ENCODE peak calls at places on chromosomes 11 and 22, in four cellular contexts. One of them, this sample, is unnamed.

GRCh38 chr11:95985174-95985808 is 61.4 kb upstream of the MTMR2 start:
- DNase-seq in HepG2: no peak
- DNase-seq in K562: no peak
- DNase-seq in HEK293T: no peak
- DNase-seq in this sample: no peak

GRCh38 chr22:50464451-50464850 is 10.4 kb downstream of the SBF1 start:
- DNase-seq in HepG2: no peak
- DNase-seq in K562: no peak
- DNase-seq in HEK293T: no peak
- DNase-seq in this sample: no peak

GRCh38 chr11:88849368-88849767 is 216.4 kb downstream of the GRM5 start:
- DNase-seq in HepG2: no peak
- DNase-seq in K562: no peak
- DNase-seq in HEK293T: no peak
- DNase-seq in this sample: no peak

GRCh38 chr22:45504703-45505341 is 2.1 kb downstream of the FBLN1 start:
- DNase-seq in HepG2: no peak
- DNase-seq in K562: no peak
- DNase-seq in HEK293T: no peak
- DNase-seq in this sample: no peak

GRCh38 chr11:45892856-45893255 is 7.4 kb downstream of the MAPK8IP1 start:
- DNase-seq in HepG2: no peak
- DNase-seq in K562: no peak
- DNase-seq in HEK293T: no peak
- DNase-seq in this sample: no peak

GRCh38 chr11:76574406-76574805 is 96.1 kb downstream of the LRRC32 start:
- DNase-seq in HepG2: no peak
- DNase-seq in K562: no peak
- DNase-seq in HEK293T: no peak
- DNase-seq in this sample: no peak

GRCh38 chr22:23033116-23033905 is 37.0 kb upstream of the GNAZ start:
- DNase-seq in HepG2: no peak
- DNase-seq in K562: no peak
- DNase-seq in HEK293T: no peak
- DNase-seq in this sample: no peak

GRCh38 chr11:68216171-68216938 is 3.3 kb upstream of the KMT5B start:
- DNase-seq in HepG2: no peak
- DNase-seq in K562: no peak
- DNase-seq in HEK293T: no peak
- DNase-seq in this sample: no peak

GRCh38 chr11:93116641-93117577 is 80.9 kb downstream of the SLC36A4 start:
- DNase-seq in HepG2: no peak
- DNase-seq in K562: no peak
- DNase-seq in HEK293T: no peak
- DNase-seq in this sample: no peak

GRCh38 chr11:10612217-10612862 is 43.9 kb upstream of the LYVE1 start:
- DNase-seq in HepG2: no peak
- DNase-seq in K562: no peak
- DNase-seq in HEK293T: no peak
- DNase-seq in this sample: no peak

GRCh38 chr11:61815790-61816735 is 740 bp downstream of the FADS1 start:
- DNase-seq in HepG2: peak; percentile 64
- DNase-seq in K562: peak; percentile 71
- DNase-seq in HEK293T: peak; percentile 39
- DNase-seq in this sample: no peak

GRCh38 chr11:107385361-107385982 is 72.2 kb downstream of the CWF19L2 start:
- DNase-seq in HepG2: peak; percentile 88
- DNase-seq in K562: no peak
- DNase-seq in HEK293T: no peak
- DNase-seq in this sample: no peak

GRCh38 chr11:102293873-102294601 is 23.2 kb upstream of the BIRC3 start:
- DNase-seq in HepG2: peak; percentile 54
- DNase-seq in K562: no peak
- DNase-seq in HEK293T: peak; percentile 42
- DNase-seq in this sample: no peak

GRCh38 chr11:17406082-17406817 is 17.8 kb upstream of the KCNJ11 start:
- DNase-seq in HepG2: no peak
- DNase-seq in K562: no peak
- DNase-seq in HEK293T: no peak
- DNase-seq in this sample: no peak

GRCh38 chr11:11401960-11402359 is 48.9 kb upstream of the CSNK2A3 start:
- DNase-seq in HepG2: no peak
- DNase-seq in K562: no peak
- DNase-seq in HEK293T: no peak
- DNase-seq in this sample: no peak

GRCh38 chr22:46622081-46622521 is 1.9 kb downstream of the GRAMD4 start:
- DNase-seq in HepG2: no peak
- DNase-seq in K562: no peak
- DNase-seq in HEK293T: no peak
- DNase-seq in this sample: no peak

GRCh38 chr11:96715208-96715607 is 325.4 kb downstream of the JRKL start:
- DNase-seq in HepG2: no peak
- DNase-seq in K562: no peak
- DNase-seq in HEK293T: no peak
- DNase-seq in this sample: no peak

GRCh38 chr11:565921-566509 is 5.2 kb downstream of the RASSF7 start:
- DNase-seq in HepG2: peak; percentile 28
- DNase-seq in K562: no peak
- DNase-seq in HEK293T: no peak
- DNase-seq in this sample: no peak

GRCh38 chr22:20117656-20118571 is 888 bp upstream of the TRMT2A start:
- DNase-seq in HepG2: no peak
- DNase-seq in K562: peak; percentile 97
- DNase-seq in HEK293T: no peak
- DNase-seq in this sample: no peak

DNA sequence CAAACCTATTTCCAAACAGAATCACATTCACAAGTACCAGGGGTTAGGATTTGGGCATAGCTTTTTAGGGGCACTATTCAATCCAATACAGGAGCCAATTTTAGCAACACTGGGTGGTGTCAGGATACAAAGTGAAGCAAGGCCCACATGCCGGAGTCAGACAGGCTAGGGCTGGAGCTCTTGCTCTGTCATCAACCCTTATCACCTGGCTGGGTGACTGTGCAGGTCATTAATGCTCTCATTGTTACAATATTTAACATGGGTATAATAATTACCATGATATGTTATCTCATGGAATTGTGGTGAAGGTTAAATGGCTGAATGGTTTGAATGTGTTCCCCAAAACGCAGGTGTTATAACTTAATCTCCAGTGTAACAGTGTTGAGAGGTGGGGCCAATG is 143.3 kb upstream of the THY1 start:
- DNase-seq in HepG2: no peak
- DNase-seq in K562: no peak
- DNase-seq in HEK293T: no peak
- DNase-seq in this sample: no peak
- TF ChIP-seq TARDBP in HepG2: no peak
- TF ChIP-seq TARDBP in K562: no peak
- TF ChIP-seq TARDBP in HEK293T: no peak
- TF ChIP-seq TARDBP in this sample: no peak

GRCh38 chr11:2587132-2587930 is 112.5 kb downstream of the KCNQ1OT1 start:
- DNase-seq in HepG2: no peak
- DNase-seq in K562: no peak
- DNase-seq in HEK293T: no peak
- DNase-seq in this sample: no peak

GRCh38 chr11:2587976-2588748 is 111.6 kb downstream of the KCNQ1OT1 start:
- DNase-seq in HepG2: no peak
- DNase-seq in K562: no peak
- DNase-seq in HEK293T: no peak
- DNase-seq in this sample: no peak

GRCh38 chr11:2585566-2586090 is 114.2 kb downstream of the KCNQ1OT1 start:
- DNase-seq in HepG2: no peak
- DNase-seq in K562: no peak
- DNase-seq in HEK293T: no peak
- DNase-seq in this sample: no peak

GRCh38 chr11:2586091-2586792 is 113.6 kb downstream of the KCNQ1OT1 start:
- DNase-seq in HepG2: no peak
- DNase-seq in K562: no peak
- DNase-seq in HEK293T: no peak
- DNase-seq in this sample: no peak

DNA sequence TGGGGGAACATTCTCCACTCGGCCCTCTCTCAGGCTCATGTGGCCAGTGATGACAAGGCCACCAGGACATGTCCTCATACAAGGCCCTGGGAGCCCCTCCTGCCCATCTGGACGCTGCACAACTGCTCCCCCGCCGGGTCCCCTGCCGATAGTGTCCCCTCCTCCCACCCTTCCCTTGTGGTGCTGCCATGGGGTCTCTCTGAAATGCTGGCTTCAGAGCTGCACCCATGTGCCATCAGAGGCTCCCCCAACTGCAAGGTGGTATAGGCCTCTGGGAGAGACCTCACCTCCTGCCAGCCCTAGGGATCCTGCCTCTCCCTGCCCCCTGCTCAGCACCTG is 113.0 kb downstream of the KCNQ1OT1 start:
- DNase-seq in HepG2: no peak
- DNase-seq in K562: no peak
- DNase-seq in HEK293T: no peak
- DNase-seq in this sample: no peak
- TF ChIP-seq TARDBP in HepG2: no peak
- TF ChIP-seq TARDBP in K562: no peak
- TF ChIP-seq TARDBP in HEK293T: no peak
- TF ChIP-seq TARDBP in this sample: no peak

DNA sequence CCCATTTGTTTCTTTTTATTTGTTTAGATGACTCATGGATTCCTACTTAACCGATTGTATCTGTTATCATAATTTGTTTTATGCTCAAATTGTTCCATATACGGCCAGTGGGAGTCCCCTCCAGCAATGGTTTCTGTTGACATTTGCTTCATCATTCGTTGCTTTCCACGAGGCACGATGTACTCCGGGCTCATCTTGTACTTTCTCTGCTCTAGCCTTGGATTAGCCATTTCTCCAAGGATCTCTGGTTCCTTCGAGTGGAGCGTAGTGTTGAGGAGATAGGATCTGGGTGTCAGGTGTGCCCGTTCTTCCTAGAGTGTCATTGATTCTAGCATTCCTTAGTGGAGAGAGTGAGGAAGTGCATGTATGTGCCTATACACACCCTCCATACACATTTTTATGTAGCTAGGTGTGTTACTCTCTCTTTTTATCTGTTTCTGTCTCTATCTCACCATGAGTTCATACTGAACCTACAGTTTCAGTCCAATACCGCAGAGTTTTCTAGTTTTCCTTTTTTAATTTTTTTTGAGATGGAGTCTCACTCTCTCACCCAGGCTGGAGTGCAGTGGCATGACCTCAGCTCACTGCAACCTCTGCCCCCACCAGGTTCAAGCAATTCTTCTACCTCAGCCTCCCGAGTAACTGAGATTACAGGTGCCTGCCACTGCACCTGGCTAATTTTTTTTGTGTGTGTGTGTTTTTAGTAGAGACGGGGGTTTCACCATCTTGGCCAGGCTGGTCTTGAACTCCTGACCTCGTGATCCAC is 31.4 kb downstream of the TECTA start:
- DNase-seq in HepG2: no peak
- DNase-seq in K562: peak; percentile 13
- DNase-seq in HEK293T: peak; percentile 25
- DNase-seq in this sample: no peak
- TF ChIP-seq TARDBP in HepG2: no peak
- TF ChIP-seq TARDBP in K562: no peak
- TF ChIP-seq TARDBP in HEK293T: no peak
- TF ChIP-seq TARDBP in this sample: no peak

GRCh38 chr11:20132667-20133039 is 27.6 kb downstream of the DBX1 start:
- DNase-seq in HepG2: no peak
- DNase-seq in K562: no peak
- DNase-seq in HEK293T: no peak
- DNase-seq in this sample: no peak

GRCh38 chr11:20127671-20128527 is 32.4 kb downstream of the DBX1 start:
- DNase-seq in HepG2: peak; percentile 52
- DNase-seq in K562: peak; percentile 70
- DNase-seq in HEK293T: peak; percentile 80
- DNase-seq in this sample: no peak

GRCh38 chr11:20134991-20135736 is 25.1 kb downstream of the DBX1 start:
- DNase-seq in HepG2: no peak
- DNase-seq in K562: no peak
- DNase-seq in HEK293T: no peak
- DNase-seq in this sample: no peak

GRCh38 chr11:20126724-20127123 is 33.6 kb downstream of the DBX1 start:
- DNase-seq in HepG2: no peak
- DNase-seq in K562: no peak
- DNase-seq in HEK293T: no peak
- DNase-seq in this sample: no peak

DNA sequence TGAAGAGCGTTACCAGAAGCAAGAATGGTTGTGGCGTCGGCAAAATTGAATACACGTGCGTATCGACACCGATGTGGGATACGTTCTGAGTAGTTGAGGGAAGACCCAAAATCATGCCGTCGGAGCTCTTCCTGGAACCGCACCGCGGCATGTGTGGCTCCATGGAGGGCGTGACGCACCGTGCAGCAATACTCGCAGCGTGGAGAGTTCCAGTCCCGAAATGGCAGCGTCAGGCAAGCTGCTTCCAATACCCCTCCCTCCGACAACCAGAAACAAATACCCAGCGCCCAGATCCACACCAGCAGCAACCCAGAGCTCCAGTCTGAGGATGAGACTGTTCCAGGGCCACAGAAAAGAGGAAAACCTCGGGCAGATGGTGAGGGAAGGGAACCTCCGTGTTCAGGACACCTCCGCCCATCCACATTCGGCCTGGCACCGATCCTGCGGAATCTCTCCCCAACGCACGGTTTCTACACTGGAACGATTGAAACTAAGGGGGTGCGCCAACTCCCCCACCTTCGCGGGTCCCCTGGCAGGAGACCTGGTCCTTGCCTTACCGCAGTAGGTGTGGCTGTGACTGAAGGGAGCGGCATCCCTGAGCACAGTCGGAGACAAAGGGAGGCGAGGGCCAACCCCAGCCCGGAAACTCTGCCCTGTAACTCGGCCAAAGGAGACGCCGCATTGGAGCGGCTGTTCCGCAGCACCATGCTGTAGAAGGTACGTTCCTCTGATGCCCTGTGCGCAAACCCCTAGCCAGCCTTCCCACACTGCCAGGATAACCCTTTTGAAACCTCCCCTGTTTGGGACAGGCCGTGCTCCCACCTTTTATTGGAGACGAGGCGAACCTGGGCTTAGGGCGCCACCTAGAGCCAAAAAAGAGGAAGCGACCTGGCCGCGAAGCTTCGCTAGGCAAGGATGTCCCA is 28.3 kb downstream of the DBX1 start:
- DNase-seq in HepG2: peak; percentile 35
- DNase-seq in K562: peak; percentile 78
- DNase-seq in HEK293T: peak; percentile 68
- DNase-seq in this sample: no peak
- TF ChIP-seq TARDBP in HepG2: no peak
- TF ChIP-seq TARDBP in K562: no peak
- TF ChIP-seq TARDBP in HEK293T: no peak
- TF ChIP-seq TARDBP in this sample: no peak

DNA sequence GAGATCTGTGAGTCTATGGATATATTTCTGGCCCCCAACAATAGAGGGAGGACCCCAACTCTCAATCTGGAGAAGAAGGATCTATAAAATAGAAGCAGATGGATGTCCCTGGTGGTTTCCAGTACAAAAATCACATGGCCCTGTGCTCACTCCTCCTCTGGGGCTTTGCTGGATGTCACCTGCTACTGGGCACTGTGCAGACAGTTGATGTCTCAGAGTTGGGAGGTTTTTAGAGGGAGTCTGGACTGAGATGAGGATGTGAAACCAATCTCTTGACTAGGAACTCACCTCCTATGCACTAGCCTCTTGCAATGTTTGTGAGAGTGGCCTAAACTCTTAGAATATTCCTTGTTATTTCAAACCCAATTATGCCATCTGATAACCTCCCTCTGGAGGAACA is 107.2 kb downstream of the SCN3B start:
- DNase-seq in HepG2: no peak
- DNase-seq in K562: no peak
- DNase-seq in HEK293T: no peak
- DNase-seq in this sample: peak; percentile 34
- TF ChIP-seq TARDBP in HepG2: no peak
- TF ChIP-seq TARDBP in K562: no peak
- TF ChIP-seq TARDBP in HEK293T: no peak
- TF ChIP-seq TARDBP in this sample: no peak

GRCh38 chr11:75233688-75234295 is 6.8 kb upstream of the TPBGL start:
- DNase-seq in HepG2: peak; percentile 55
- DNase-seq in K562: peak; percentile 58
- DNase-seq in HEK293T: peak; percentile 44
- DNase-seq in this sample: no peak
- TF ChIP-seq TARDBP in HepG2: no peak
- TF ChIP-seq TARDBP in K562: no peak
- TF ChIP-seq TARDBP in HEK293T: no peak
- TF ChIP-seq TARDBP in this sample: no peak